ENCODE peak calls at places on chromosome 6, in six cellular contexts. H is LHCN-M2, L is activated T-cell treated with anti-CD3 and anti-CD28 coated beads for 1 hour, D is fibroblast of villous mesenchyme, W is EL, Z is Ammon's horn. X is an unnamed sample.

GRCh38 chr6:67666177-67666964 is 968.7 kb upstream of the ADGRB3 start:
- DNase-seq in H (no peak), L (no peak), D (no peak), W (no peak), Z (no peak), X (peak)

GRCh38 chr6:133315811-133316210 is 74.7 kb downstream of the EYA4 start:
- DNase-seq in H (no peak), L (no peak), D (no peak), W (no peak), Z (no peak), X (no peak)

GRCh38 chr6:36268478-36269248 is 1.2 kb upstream of the PNPLA1 start:
- DNase-seq in H (no peak), L (no peak), D (peak), W (no peak), Z (peak), X (no peak)

GRCh38 chr6:29696147-29697129 is 15.5 kb upstream of the ZFP57 start:
- DNase-seq in H (peak), L (no peak), D (peak), W (peak), Z (peak), X (peak)

GRCh38 chr6:85401186-85402062 is 48.5 kb upstream of the NT5E start:
- DNase-seq in H (peak), L (no peak), D (peak), W (no peak), Z (no peak), X (no peak)

GRCh38 chr6:73691512-73691911 is 4.5 kb upstream of the CD109 start:
- DNase-seq in H (peak), L (no peak), D (no peak), W (peak), Z (no peak), X (peak)

GRCh38 chr6:166942393-166943168 is 13.8 kb downstream of the RNASET2 start:
- DNase-seq in H (no peak), L (no peak), D (peak), W (no peak), Z (peak), X (no peak)

GRCh38 chr6:38155576-38156204 is 336.2 kb downstream of the ZFAND3 start:
- DNase-seq in H (no peak), L (no peak), D (peak), W (no peak), Z (no peak), X (peak)

GRCh38 chr6:84432616-84433015 is 205.2 kb upstream of the CEP162 start:
- DNase-seq in H (peak), L (no peak), D (peak), W (no peak), Z (no peak), X (peak)

GRCh38 chr6:32968770-32969684 is 633 bp downstream of the BRD2 start:
- DNase-seq in H (peak), L (peak), D (peak), W (peak), Z (peak), X (peak)

GRCh38 chr6:42302441-42302840 is 84.8 kb upstream of the MRPS10 start:
- DNase-seq in H (no peak), L (no peak), D (peak), W (no peak), Z (no peak), X (no peak)

GRCh38 chr6:158654960-158655485 is 5.2 kb downstream of the SYTL3 start:
- DNase-seq in H (peak), L (no peak), D (peak), W (peak), Z (peak), X (peak)

GRCh38 chr6:125273251-125273650 is 28.5 kb downstream of the HDDC2 start:
- DNase-seq in H (no peak), L (no peak), D (no peak), W (no peak), Z (no peak), X (no peak)

GRCh38 chr6:17116090-17116387 is 14.2 kb downstream of the STMND1 start:
- DNase-seq in H (no peak), L (no peak), D (no peak), W (no peak), Z (no peak), X (no peak)

GRCh38 chr6:121516331-121516730 is 80.9 kb downstream of the GJA1 start:
- DNase-seq in H (no peak), L (no peak), D (no peak), W (peak), Z (no peak), X (no peak)

GRCh38 chr6:16698988-16699868 is 62.0 kb downstream of the ATXN1 start:
- DNase-seq in H (peak), L (no peak), D (peak), W (peak), Z (no peak), X (no peak)

GRCh38 chr6:43129434-43130194 is 41.5 kb upstream of the SRF start:
- DNase-seq in H (peak), L (peak), D (peak), W (peak), Z (no peak), X (peak)

GRCh38 chr6:75331134-75331533 is 46.5 kb upstream of the TMEM30A start:
- DNase-seq in H (no peak), L (no peak), D (peak), W (peak), Z (no peak), X (peak)

GRCh38 chr6:69780585-69781178 is 16.1 kb downstream of the LMBRD1 start:
- DNase-seq in H (no peak), L (no peak), D (no peak), W (no peak), Z (no peak), X (no peak)

GRCh38 chr6:42287756-42288155 is 70.1 kb upstream of the MRPS10 start:
- DNase-seq in H (no peak), L (no peak), D (no peak), W (no peak), Z (no peak), X (no peak)

GRCh38 chr6:16345449-16346330 is 107.3 kb downstream of the GMPR start:
- DNase-seq in H (peak), L (no peak), D (peak), W (peak), Z (no peak), X (peak)

GRCh38 chr6:56279346-56280080 is 32.1 kb upstream of the COL21A1 start:
- DNase-seq in H (no peak), L (no peak), D (no peak), W (no peak), Z (no peak), X (peak)

GRCh38 chr6:44076366-44077200 is 50.7 kb downstream of the MRPL14 start:
- DNase-seq in H (no peak), L (no peak), D (peak), W (no peak), Z (peak), X (peak)

GRCh38 chr6:160986831-160987230 is 4.7 kb upstream of the MAP3K4 start:
- DNase-seq in H (no peak), L (no peak), D (no peak), W (no peak), Z (peak), X (no peak)

GRCh38 chr6:43504756-43505593 is 5.2 kb downstream of the LRRC73 start:
- DNase-seq in H (no peak), L (no peak), D (no peak), W (no peak), Z (no peak), X (no peak)

GRCh38 chr6:19805146-19805515 is 32.0 kb upstream of the ID4 start:
- DNase-seq in H (no peak), L (no peak), D (no peak), W (no peak), Z (no peak), X (no peak)

GRCh38 chr6:144373195-144373594 is 88.1 kb downstream of the UTRN start:
- DNase-seq in H (no peak), L (no peak), D (no peak), W (no peak), Z (no peak), X (no peak)

GRCh38 chr6:157712585-157713295 is 110.3 kb upstream of the SNX9 start:
- DNase-seq in H (no peak), L (no peak), D (no peak), W (no peak), Z (no peak), X (no peak)

GRCh38 chr6:49479308-49480004 is 16.3 kb downstream of the CENPQ start:
- DNase-seq in H (no peak), L (no peak), D (peak), W (peak), Z (no peak), X (no peak)

GRCh38 chr6:39078695-39079094 is 30.1 kb downstream of the GLP1R start:
- DNase-seq in H (no peak), L (no peak), D (no peak), W (no peak), Z (no peak), X (no peak)

GRCh38 chr6:166667886-166668620 is 41.0 kb upstream of the RPS6KA2 start:
- DNase-seq in H (no peak), L (no peak), D (no peak), W (peak), Z (no peak), X (no peak)

GRCh38 chr6:117602151-117602898 is at the start of gene GOPC:
- DNase-seq in H (peak), L (peak), D (peak), W (peak), Z (peak), X (peak)

X was measured in foreskin fibroblast.